ENCODE peak calls at places on chromosomes 7 and 10, in six cellular contexts. N is body of pancreas, B is SK-N-SH, V is colonic mucosa, G is lower lobe of right lung, H is iPS DF 6.9. L is an unnamed sample. For H3K4me1, the result is how much of the 10 kb centered on the place peaks cover.

GRCh38 chr10:15321431-15322321 is 49.4 kb downstream of the FAM171A1 start:
- DNase-seq in N (no peak), H (no peak), V (no peak), B (peak), G (no peak), L (peak)

GRCh38 chr7:127107601-127108007 is 145.1 kb downstream of the GRM8 start:
- DNase-seq in G (no peak), N (peak), H (peak), V (peak), B (peak), L (peak)

GRCh38 chr10:1240341-1240775 is 184.2 kb downstream of the WDR37 start:
- DNase-seq in N (peak), H (peak), B (peak), G (no peak), V (no peak), L (no peak)

GRCh38 chr7:74527842-74528241 is 74.1 kb downstream of the GTF2IRD1 start:
- DNase-seq in G (no peak), N (peak), B (no peak), H (no peak), V (peak), L (no peak)

GRCh38 chr7:36871863-36872262 is 147.6 kb upstream of the AOAH start:
- DNase-seq in N (no peak), G (no peak), H (no peak), V (no peak), B (peak), L (no peak)

GRCh38 chr7:54072710-54073109 is 469.5 kb upstream of the VSTM2A start:
- DNase-seq in H (no peak), G (no peak), N (no peak), V (no peak), B (no peak), L (no peak)

GRCh38 chr7:2051708-2052656 is 180.8 kb downstream of the MAD1L1 start:
- DNase-seq in H (no peak), G (no peak), N (no peak), B (no peak), V (no peak), L (no peak)

GRCh38 chr10:6535365-6535764 is 44.7 kb downstream of the PRKCQ start:
- DNase-seq in B (no peak), V (no peak), H (no peak), G (no peak), N (no peak), L (no peak)

GRCh38 chr7:129225931-129226572 is 1.2 kb downstream of the AHCYL2 start:
- DNase-seq in H (no peak), G (no peak), N (no peak), B (no peak), V (no peak), L (no peak)

GRCh38 chr7:14233026-14233897 is 243.8 kb upstream of the ETV1 start:
- DNase-seq in N (no peak), H (no peak), V (peak), G (no peak), B (no peak), L (no peak)

GRCh38 chr7:47369736-47370135 is 212.2 kb downstream of the TNS3 start:
- DNase-seq in N (no peak), H (no peak), V (no peak), B (no peak), G (no peak), L (no peak)

GRCh38 chr7:135447783-135448182 is 62.1 kb downstream of the CNOT4 start:
- DNase-seq in B (no peak), V (no peak), N (no peak), H (no peak), G (no peak), L (no peak)

GRCh38 chr10:6607187-6607586 is 27.1 kb upstream of the PRKCQ start:
- DNase-seq in G (no peak), H (no peak), B (no peak), N (no peak), V (no peak), L (no peak)

GRCh38 chr10:93954726-93955363 is 38.9 kb upstream of the PLCE1 start:
- DNase-seq in H (no peak), V (no peak), N (no peak), G (no peak), B (no peak), L (no peak)

GRCh38 chr7:2079332-2080068 is 153.2 kb downstream of the MAD1L1 start:
- DNase-seq in N (no peak), G (no peak), H (no peak), V (peak), B (peak), L (no peak)

GRCh38 chr10:69409968-69410367 is 6.8 kb downstream of the TACR2 start:
- DNase-seq in N (no peak), V (no peak), B (no peak), G (no peak), H (no peak), L (no peak)

GRCh38 chr10:58618158-58618676 is 105.5 kb downstream of the BICC1 start:
- DNase-seq in B (no peak), N (no peak), G (no peak), V (no peak), H (no peak), L (no peak)

GRCh38 chr10:21171197-21171935 is 274.3 kb upstream of the NEBL start:
- DNase-seq in V (no peak), B (peak), G (no peak), H (no peak), N (no peak), L (no peak)

GRCh38 chr10:69861251-69862240 is 59.8 kb downstream of the COL13A1 start:
- DNase-seq in V (no peak), B (no peak), N (no peak), G (no peak), H (no peak), L (peak)

GRCh38 chr7:139453673-139454321 is 29.7 kb downstream of the KLRG2 start:
- DNase-seq in B (no peak), V (no peak), G (no peak), H (no peak), N (no peak), L (no peak)

GRCh38 chr7:152054377-152055230 is 29.1 kb downstream of the GALNT11 start:
- DNase-seq in G (no peak), H (no peak), N (no peak), V (no peak), B (no peak), L (peak)

GRCh38 chr7:42745357-42746022 is 166.4 kb downstream of the C7orf25 start:
- DNase-seq in B (peak), N (peak), V (peak), G (no peak), H (no peak), L (peak)

GRCh38 chr10:15370741-15371701 is at the start of gene FAM171A1:
- DNase-seq in H (no peak), G (peak), N (peak), V (peak), B (peak), L (peak)

GRCh38 chr10:7192831-7193348 is 217.9 kb downstream of the SFMBT2 start:
- DNase-seq in V (no peak), B (no peak), N (no peak), G (no peak), H (no peak), L (no peak)

GRCh38 chr10:17782921-17783665 is 26.1 kb upstream of the MRC1 start:
- DNase-seq in B (no peak), V (no peak), N (no peak), G (no peak), H (no peak), L (no peak)

GRCh38 chr10:58336242-58336641 is 1.4 kb downstream of the UBE2D1 start:
- DNase-seq in H (no peak), B (no peak), N (no peak), V (no peak), G (no peak), L (no peak)

GRCh38 chr10:82558208-82558607 is 683.2 kb downstream of the NRG3 start:
- DNase-seq in B (no peak), N (no peak), G (no peak), V (no peak), H (no peak), L (no peak)

GRCh38 chr10:103985726-103986125 is 18.8 kb downstream of the SLK start:
- DNase-seq in G (no peak), N (no peak), H (no peak), B (no peak), V (no peak), L (peak)

GRCh38 chr10:103979530-103979929 is 12.6 kb downstream of the SLK start:
- DNase-seq in N (no peak), G (no peak), V (no peak), B (no peak), H (no peak), L (no peak)

GRCh38 chr10:103980246-103980906 is 13.4 kb downstream of the SLK start:
- DNase-seq in V (no peak), H (no peak), G (no peak), N (no peak), B (no peak), L (no peak)

GRCh38 chr10:103983367-103983911 is 16.5 kb downstream of the SLK start:
- DNase-seq in B (no peak), G (no peak), H (no peak), V (no peak), N (no peak), L (no peak)

DNA sequence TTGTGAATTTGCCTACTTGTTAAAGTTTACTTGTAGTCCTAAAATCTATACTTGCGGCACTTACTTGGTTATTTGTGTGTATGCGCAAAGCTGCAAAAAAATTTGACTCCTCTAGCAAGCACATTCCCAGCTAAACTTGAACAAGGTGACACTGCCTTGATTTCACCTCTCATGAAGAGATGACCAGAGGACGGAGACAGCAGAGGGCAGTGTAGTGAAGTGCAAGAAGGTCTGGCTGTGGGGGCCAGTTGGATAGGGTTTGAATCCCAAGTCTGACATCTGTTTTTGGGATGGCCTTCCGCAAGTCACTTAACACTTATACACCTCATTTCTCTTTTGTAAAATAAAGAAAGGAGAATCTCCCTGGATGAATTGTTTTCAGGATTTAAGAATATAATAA is 15.7 kb downstream of the SLK start:
- DNase-seq in H (no peak), V (peak), B (peak), G (no peak), N (no peak), L (no peak)
- H3K4me1 ChIP-seq in H (under half), V (under half), B (under half), G (half or more), N (under half), L (under half)

GRCh38 chr7:142811154-142811737 is 40.5 kb downstream of the PRSS2 start:
- DNase-seq in G (no peak), H (no peak), V (no peak), N (no peak), B (peak), L (peak)

GRCh38 chr7:142815099-142815498 is 39.8 kb upstream of the EPHB6 start:
- DNase-seq in V (no peak), N (no peak), B (no peak), H (no peak), G (no peak), L (no peak)

GRCh38 chr7:142813699-142814098 is 41.2 kb upstream of the EPHB6 start:
- DNase-seq in V (no peak), G (no peak), N (no peak), B (peak), H (no peak), L (no peak)

GRCh38 chr7:142812437-142813215 is 41.9 kb downstream of the PRSS2 start:
- DNase-seq in B (no peak), G (no peak), V (no peak), N (no peak), H (no peak), L (no peak)

DNA sequence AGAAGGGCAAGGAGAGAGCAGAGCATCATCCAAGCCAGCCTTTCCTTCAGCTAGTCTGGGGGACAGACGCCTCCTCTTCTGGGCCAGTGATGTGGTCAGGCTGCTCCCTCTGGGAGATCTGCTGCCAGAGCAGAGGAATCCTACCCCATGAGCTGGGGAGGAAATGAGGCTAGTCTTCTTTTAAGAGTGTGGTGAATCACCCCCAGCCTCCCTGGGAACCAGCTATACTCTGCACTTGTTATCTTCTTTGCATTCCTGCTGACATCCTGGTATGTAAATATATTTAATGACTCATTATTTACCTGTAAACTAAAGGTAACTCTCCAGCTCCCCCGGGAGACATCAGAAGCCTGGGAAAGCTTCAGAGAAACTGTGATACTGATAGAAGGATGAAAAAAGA is 41.6 kb upstream of the EPHB6 start:
- DNase-seq in V (no peak), H (peak), N (no peak), G (no peak), B (no peak), L (peak)
- H3K4me1 ChIP-seq in V (under half), H (under half), N (under half), G (under half), B (under half), L (under half)

GRCh38 chr10:43402880-43403452 is 6.0 kb downstream of the HNRNPF start:
- DNase-seq in N (no peak), G (no peak), V (peak), H (no peak), B (no peak), L (no peak)

GRCh38 chr10:43401627-43402026 is 7.4 kb downstream of the HNRNPF start:
- DNase-seq in B (no peak), V (no peak), G (no peak), N (no peak), H (no peak), L (no peak)

GRCh38 chr10:43399911-43400310 is 9.1 kb downstream of the HNRNPF start:
- DNase-seq in H (no peak), B (no peak), N (no peak), G (no peak), V (no peak), L (no peak)

GRCh38 chr10:43403911-43404674 is 4.9 kb downstream of the HNRNPF start:
- DNase-seq in N (no peak), B (no peak), G (no peak), H (no peak), V (no peak), L (no peak)

GRCh38 chr10:43402176-43402575 is 6.8 kb downstream of the HNRNPF start:
- DNase-seq in B (no peak), N (no peak), H (no peak), V (no peak), G (no peak), L (no peak)
- H3K4me1 ChIP-seq in B (half or more), N (half or more), H (under half), V (under half), G (half or more), L (half or more)

GRCh38 chr7:143300959-143301617 is 12.9 kb downstream of the CASP2 start:
- DNase-seq in N (no peak), B (no peak), G (no peak), H (no peak), V (no peak), L (no peak)
- H3K4me1 ChIP-seq in N (under half), B (under half), G (under half), H (under half), V (under half), L (under half)

DNA sequence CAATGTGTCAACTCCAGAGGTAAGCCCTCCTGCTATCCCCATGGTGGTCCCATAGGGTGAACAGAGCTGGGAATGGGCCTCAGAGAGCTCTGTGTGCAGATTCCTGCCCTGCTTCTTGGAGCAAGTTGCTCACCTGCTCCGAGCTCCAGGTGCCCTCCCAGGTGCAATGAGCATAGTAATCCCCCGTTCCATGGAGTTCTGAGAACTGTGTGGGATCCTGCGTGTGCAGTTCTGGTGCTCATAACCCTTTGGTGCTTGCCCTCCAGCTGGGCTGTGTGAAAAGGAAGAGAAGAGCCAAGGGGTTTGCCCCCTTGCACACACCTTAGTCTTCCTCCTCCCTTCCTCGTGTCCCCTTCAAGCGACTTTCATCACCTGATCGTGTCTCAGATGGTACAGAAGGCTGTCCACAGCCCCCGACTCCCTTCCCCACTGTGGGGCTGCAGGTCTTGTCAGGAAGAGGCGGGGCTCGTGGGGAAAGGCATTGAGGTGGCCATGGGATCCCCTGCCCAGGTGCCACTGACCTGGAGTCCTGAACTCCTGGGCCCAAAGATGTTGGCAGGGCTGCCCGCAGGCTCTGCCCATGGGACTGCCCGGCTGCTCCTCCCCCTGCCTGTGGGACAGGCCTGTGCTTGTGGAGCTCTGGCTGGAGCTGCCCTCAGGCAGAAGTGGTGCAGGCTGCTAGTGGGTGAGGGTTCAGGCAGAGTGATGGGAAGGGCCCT is 21.9 kb upstream of the ZNF488 start:
- DNase-seq in N (no peak), G (no peak), H (no peak), B (no peak), V (no peak), L (no peak)
- H3K4me1 ChIP-seq in N (under half), G (under half), H (under half), B (under half), V (under half), L (under half)

GRCh38 chr10:119394657-119395286 is 147.7 kb downstream of the RGS10 start:
- DNase-seq in B (no peak), N (no peak), G (no peak), V (no peak), H (no peak), L (no peak)

GRCh38 chr10:119395287-119396007 is 147.1 kb downstream of the RGS10 start:
- DNase-seq in B (no peak), G (peak), N (no peak), H (no peak), V (no peak), L (no peak)

GRCh38 chr10:119397416-119397815 is 145.1 kb downstream of the RGS10 start:
- DNase-seq in G (no peak), N (no peak), H (no peak), B (no peak), V (no peak), L (no peak)

GRCh38 chr10:119396008-119396708 is 146.4 kb downstream of the RGS10 start:
- DNase-seq in G (no peak), H (no peak), V (no peak), B (no peak), N (no peak), L (no peak)

DNA sequence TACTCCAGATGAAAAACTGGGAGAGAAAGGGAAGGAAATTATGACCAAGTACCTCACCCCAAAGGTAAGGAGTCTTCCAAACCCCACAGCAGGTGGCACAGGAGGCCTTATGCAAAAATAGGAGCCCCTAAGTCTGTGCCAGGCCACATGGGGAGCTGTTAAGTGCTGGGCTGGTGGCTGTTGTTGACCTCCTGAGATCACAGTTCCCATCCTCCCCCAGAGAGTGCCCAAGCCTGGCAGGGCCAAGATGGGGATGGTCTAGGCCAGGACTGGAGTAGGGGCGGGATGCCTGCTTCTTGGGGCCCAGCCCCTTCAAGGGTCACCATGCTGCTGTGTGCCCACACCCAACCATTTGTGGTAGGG is 145.8 kb downstream of the RGS10 start:
- DNase-seq in B (no peak), G (no peak), H (no peak), N (no peak), V (no peak), L (no peak)
- H3K4me1 ChIP-seq in B (under half), G (under half), H (under half), N (under half), V (under half), L (under half)

GRCh38 chr7:26735976-26736600 is 128.3 kb downstream of the SKAP2 start:
- DNase-seq in N (no peak), V (no peak), B (no peak), G (no peak), H (no peak), L (no peak)
- H3K4me1 ChIP-seq in N (under half), V (under half), B (under half), G (under half), H (under half), L (under half)